ENCODE peak calls at places on chromosomes 16 and 17, in seven cellular contexts. F, C, L, S, A, X and G are unnamed samples.
A peak's percentile ranks its signal among the peaks of the same experiment; 100 is the strongest.

GRCh38 chr17:61405686-61406542 is 6.3 kb downstream of the TBX2 start:
- DNase-seq in F (no peak), C (no peak), L (no peak), S (peak; percentile 46), A (no peak), X (no peak), G (no peak)

GRCh38 chr16:79007614-79008013 is 592.9 kb downstream of the MAF start:
- DNase-seq in F (no peak), C (no peak), L (no peak), S (no peak), A (peak; percentile 36), X (no peak), G (no peak)

GRCh38 chr17:74190154-74190553 is 13.3 kb upstream of the RPL38 start:
- DNase-seq in F (no peak), C (peak; percentile 71), L (no peak), S (no peak), A (peak; percentile 59), X (peak; percentile 53), G (peak; percentile 43)

GRCh38 chr17:1880851-1881630 is 51.2 kb downstream of the RPA1 start:
- DNase-seq in F (no peak), C (peak; percentile 18), L (no peak), S (no peak), A (no peak), X (no peak), G (peak; percentile 35)

GRCh38 chr17:3663102-3664011 is 5.0 kb downstream of the TAX1BP3 start:
- DNase-seq in F (no peak), C (no peak), L (no peak), S (no peak), A (no peak), X (no peak), G (no peak)

GRCh38 chr16:19886061-19886792 is 1.6 kb upstream of the GPRC5B start:
- DNase-seq in F (peak; percentile 79), C (peak; percentile 80), L (peak; percentile 79), S (peak; percentile 73), A (peak; percentile 59), X (peak; percentile 76), G (peak; percentile 47)

GRCh38 chr16:31455601-31456314 is 3.5 kb upstream of the ARMC5 start:
- DNase-seq in F (no peak), C (peak; percentile 36), L (no peak), S (no peak), A (no peak), X (no peak), G (no peak)

GRCh38 chr17:51857052-51857593 is 301.4 kb downstream of the CA10 start:
- DNase-seq in F (no peak), C (no peak), L (no peak), S (no peak), A (no peak), X (no peak), G (no peak)

GRCh38 chr16:27226476-27226875 is 23.1 kb downstream of the KDM8 start:
- DNase-seq in F (no peak), C (no peak), L (no peak), S (peak; percentile 44), A (peak; percentile 20), X (peak; percentile 50), G (no peak)

GRCh38 chr17:7173687-7174602 is 5.2 kb downstream of the ASGR1 start:
- DNase-seq in F (peak; percentile 50), C (peak; percentile 38), L (no peak), S (peak; percentile 91), A (peak; percentile 29), X (no peak), G (peak; percentile 13)

GRCh38 chr17:76278952-76279741 is 14.0 kb downstream of the UBALD2 start:
- DNase-seq in F (peak; percentile 91), C (peak; percentile 72), L (peak; percentile 90), S (peak; percentile 92), A (peak; percentile 82), X (peak; percentile 82), G (peak; percentile 19)

GRCh38 chr16:86647561-86647960 is 69.2 kb downstream of the FOXL1 start:
- DNase-seq in F (no peak), C (no peak), L (no peak), S (no peak), A (no peak), X (no peak), G (no peak)

GRCh38 chr16:26802440-26802839 is 264.3 kb upstream of the C16orf82 start:
- DNase-seq in F (no peak), C (no peak), L (no peak), S (no peak), A (no peak), X (no peak), G (no peak)

DNA sequence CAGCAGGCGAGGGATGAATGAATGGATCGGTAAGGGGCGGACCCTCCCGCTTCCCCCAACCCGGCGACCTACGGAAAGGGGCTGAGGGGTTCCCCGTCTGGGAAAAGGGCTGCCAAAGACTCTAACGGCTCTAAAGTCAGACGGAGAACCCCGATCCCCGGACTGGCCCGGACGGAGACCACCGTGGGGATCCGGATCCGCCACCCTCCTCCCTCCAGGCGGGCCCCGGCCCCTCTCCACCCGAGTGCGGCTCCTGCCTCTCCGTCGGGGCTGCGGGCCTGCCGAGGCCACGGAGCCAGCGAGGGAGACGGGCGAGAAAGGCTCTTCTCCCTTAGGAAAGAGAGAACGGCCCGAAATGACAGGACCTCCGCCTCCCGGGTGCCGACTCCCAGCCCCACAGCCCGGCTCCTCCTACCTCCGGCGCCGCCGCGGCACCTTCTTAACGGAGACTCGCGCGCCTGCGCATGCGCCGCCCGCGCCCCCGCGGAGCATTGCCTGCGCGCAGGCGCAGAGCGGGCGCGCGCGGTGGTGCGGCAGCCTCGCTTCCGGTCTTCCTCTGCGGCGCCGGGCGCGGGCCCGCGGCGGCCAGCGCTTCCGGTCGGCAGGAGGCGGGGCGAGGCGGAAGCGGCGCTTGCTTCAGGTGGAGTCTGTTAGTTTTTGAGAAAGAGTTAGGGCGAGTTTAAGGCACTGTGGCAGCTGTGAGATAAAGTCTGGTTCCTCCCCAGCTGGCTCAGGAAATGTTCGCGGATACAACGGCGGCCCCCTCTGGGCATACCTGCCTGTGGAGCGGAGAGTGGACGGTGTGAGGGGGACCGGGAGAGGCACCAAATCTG is at the start of gene SLX4:
- DNase-seq in F (peak; percentile 93), C (peak; percentile 84), L (peak; percentile 96), S (peak; percentile 94), A (peak; percentile 99), X (peak; percentile 88), G (peak; percentile 60)
- TF ChIP-seq CTCF in F (no peak), C (no peak), L (no peak), S (no peak), A (no peak), X (no peak), G (no peak)

GRCh38 chr17:63826468-63827001 is 696 bp upstream of the PSMC5 start:
- DNase-seq in F (peak; percentile 42), C (peak; percentile 31), L (no peak), S (no peak), A (no peak), X (no peak), G (no peak)

GRCh38 chr17:63830278-63830677 is 2.8 kb upstream of the FTSJ3 start:
- DNase-seq in F (no peak), C (no peak), L (no peak), S (no peak), A (no peak), X (no peak), G (no peak)

GRCh38 chr17:63828936-63829335 is 1.5 kb upstream of the FTSJ3 start:
- DNase-seq in F (no peak), C (no peak), L (no peak), S (no peak), A (no peak), X (no peak), G (no peak)

GRCh38 chr17:63827002-63827800 is at the start of the genes FTSJ3 and PSMC5:
- DNase-seq in F (peak; percentile 95), C (peak; percentile 92), L (peak; percentile 92), S (peak; percentile 97), A (peak; percentile 89), X (peak; percentile 96), G (peak; percentile 90)

GRCh38 chr17:63827801-63828221 is 348 bp upstream of the FTSJ3 start:
- DNase-seq in F (no peak), C (no peak), L (no peak), S (no peak), A (no peak), X (no peak), G (no peak)
- TF ChIP-seq CTCF in F (peak; percentile 9), C (no peak), L (no peak), S (no peak), A (peak; percentile 17), X (no peak), G (no peak)

DNA sequence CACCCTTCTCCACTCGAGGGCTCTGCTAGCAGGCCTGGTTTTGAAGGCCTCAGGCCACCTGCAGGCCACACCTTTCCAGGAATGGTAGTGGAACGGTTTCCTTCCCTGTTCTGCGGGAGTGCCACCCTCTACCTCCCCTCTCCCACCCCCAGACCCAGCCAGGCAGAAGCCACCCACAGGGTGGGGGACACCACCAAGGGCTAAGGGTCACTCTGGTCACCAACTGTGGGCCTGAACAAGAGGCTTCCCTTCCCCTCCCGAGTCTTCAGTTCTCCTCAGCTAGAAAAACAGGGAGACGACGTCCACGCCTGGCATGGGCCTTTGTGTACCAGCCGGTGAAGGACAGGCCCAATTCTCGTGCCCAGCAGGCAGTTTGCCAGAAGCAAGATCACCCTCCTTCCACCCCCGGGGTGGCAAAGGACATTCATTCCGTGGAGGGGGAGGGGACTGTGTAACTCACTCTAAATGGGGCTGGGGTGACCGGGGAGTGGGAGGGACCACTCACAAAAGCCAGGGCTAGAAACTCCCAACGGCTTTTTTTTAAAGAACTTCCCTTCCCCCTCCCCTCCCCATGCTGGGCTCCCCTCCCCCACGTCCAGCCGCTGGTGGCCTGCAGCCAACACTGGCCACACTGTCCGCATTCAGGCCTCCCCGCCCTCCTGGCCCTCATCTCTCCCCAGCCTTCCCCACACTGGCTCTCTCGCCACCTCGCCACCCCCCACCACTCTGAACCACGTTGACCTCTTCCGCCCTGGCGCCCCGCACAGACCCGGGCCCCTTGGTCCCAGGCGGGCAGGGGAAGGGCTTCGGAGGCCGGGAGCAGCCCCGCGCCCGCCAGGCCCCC is 7.7 kb downstream of the CBX4 start:
- DNase-seq in F (no peak), C (no peak), L (no peak), S (peak; percentile 70), A (no peak), X (no peak), G (no peak)
- TF ChIP-seq CTCF in F (no peak), C (no peak), L (no peak), S (no peak), A (no peak), X (no peak), G (no peak)

DNA sequence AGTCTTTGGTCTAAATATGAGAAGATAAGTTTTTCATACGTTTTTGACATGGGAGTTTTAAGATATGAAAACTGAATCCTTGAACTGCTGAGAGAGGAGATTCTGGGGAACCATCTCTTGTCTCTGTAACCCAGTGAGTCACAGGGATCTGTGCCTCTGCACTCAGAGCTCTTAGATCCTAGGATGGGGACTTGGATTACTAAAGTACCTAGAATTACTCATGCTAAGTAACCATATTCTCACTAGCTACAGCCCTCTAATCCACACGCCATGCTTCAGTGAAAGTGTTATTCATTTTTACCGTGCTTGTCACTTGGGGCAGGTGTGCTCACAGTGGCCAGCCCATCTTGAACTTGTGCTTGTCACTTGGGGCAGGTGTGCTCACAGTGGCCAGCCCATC is 2.0 kb downstream of the MRM3 start:
- DNase-seq in F (no peak), C (peak; percentile 27), L (no peak), S (no peak), A (no peak), X (no peak), G (no peak)
- TF ChIP-seq CTCF in F (no peak), C (no peak), L (no peak), S (no peak), A (no peak), X (no peak), G (no peak)